ENCODE peak calls at places on chromosomes 7 and 10, in eight cellular contexts. C, T, A, U, Q, E, O and W are unnamed samples.

GRCh38 chr10:112524637-112525036 is 77.6 kb downstream of the VTI1A start:
- DNase-seq in U (no peak), T (no peak), E (no peak), Q (no peak), A (no peak), O (no peak), C (peak), W (no peak)

GRCh38 chr7:99141756-99142726 is 1.9 kb downstream of the SMURF1 start:
- DNase-seq in Q (peak), T (peak), U (peak), A (peak), O (peak), C (peak), E (peak), W (peak)

GRCh38 chr10:71293446-71294090 is 25.5 kb upstream of the SLC29A3 start:
- DNase-seq in A (no peak), C (no peak), T (no peak), O (no peak), U (no peak), E (no peak), Q (no peak), W (no peak)

GRCh38 chr10:3538850-3539531 is 246.0 kb downstream of the KLF6 start:
- DNase-seq in A (peak), E (peak), O (no peak), U (no peak), C (peak), T (no peak), Q (no peak), W (peak)

GRCh38 chr10:8830876-8831275 is 776.4 kb downstream of the GATA3 start:
- DNase-seq in U (no peak), C (no peak), E (no peak), O (no peak), A (no peak), Q (no peak), T (no peak), W (no peak)

GRCh38 chr7:139784643-139785042 is 6.8 kb upstream of the HIPK2 start:
- DNase-seq in U (no peak), A (no peak), Q (no peak), E (no peak), O (no peak), C (no peak), T (no peak), W (peak)

GRCh38 chr7:50342616-50343114 is 38.1 kb downstream of the IKZF1 start:
- DNase-seq in O (no peak), T (no peak), A (no peak), E (peak), Q (no peak), C (no peak), U (no peak), W (no peak)

GRCh38 chr7:5419523-5420107 is 4.0 kb downstream of the TNRC18 start:
- DNase-seq in A (no peak), T (no peak), O (peak), Q (no peak), C (no peak), U (peak), E (peak), W (no peak)

GRCh38 chr10:25017247-25017590 is 807 bp downstream of the THNSL1 start:
- DNase-seq in E (peak), T (no peak), O (peak), Q (no peak), U (no peak), C (peak), A (peak), W (peak)

GRCh38 chr7:147400221-147400689 is 1190.3 kb upstream of the C7orf33 start:
- DNase-seq in E (no peak), Q (no peak), O (no peak), C (peak), U (no peak), T (no peak), A (peak), W (no peak)

GRCh38 chr7:132575336-132575986 is 809 bp downstream of the PLXNA4 start:
- DNase-seq in C (peak), Q (no peak), T (no peak), A (peak), O (no peak), E (peak), U (no peak), W (no peak)

GRCh38 chr7:112207106-112207592 is 654 bp downstream of the ZNF277 start:
- DNase-seq in E (no peak), T (peak), C (no peak), U (no peak), Q (no peak), A (no peak), O (no peak), W (peak)

DNA sequence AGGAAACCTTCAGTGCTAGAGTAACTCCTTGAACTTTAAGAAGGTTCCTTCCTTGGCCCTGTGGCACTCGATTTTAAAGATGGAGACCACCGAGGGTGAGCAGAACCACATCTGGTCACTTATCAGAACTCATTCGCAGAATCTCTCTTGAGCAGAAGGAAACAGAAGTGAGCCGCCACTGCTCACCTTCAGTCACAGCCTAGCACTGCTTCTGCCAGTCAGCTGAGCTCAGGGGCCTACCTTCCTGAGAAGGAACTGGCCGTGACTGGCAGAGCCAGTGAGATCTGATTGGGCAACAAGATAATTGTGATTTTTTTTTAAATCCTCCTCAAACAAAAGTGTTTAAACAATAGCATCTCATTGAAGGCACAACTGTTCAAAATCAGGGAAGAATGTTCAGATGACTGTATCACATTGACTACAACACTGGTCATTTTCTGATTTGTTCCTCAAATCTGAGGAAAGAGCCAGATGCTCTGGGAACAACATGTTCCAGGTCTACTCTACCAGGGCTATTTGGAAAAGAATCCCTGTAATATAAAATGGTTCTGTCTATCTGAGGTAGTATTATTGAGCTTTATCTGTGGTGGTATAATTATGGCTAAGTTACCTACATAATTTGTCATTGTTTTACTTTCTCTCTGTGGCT is 2.7 kb upstream of the SYPL1 start:
- DNase-seq in T (peak), Q (peak), A (no peak), U (no peak), C (no peak), O (no peak), E (no peak), W (no peak)
- TF ChIP-seq CTCF in T (no peak), Q (no peak), A (no peak), U (no peak), C (no peak), O (no peak), E (no peak), W (no peak)

DNA sequence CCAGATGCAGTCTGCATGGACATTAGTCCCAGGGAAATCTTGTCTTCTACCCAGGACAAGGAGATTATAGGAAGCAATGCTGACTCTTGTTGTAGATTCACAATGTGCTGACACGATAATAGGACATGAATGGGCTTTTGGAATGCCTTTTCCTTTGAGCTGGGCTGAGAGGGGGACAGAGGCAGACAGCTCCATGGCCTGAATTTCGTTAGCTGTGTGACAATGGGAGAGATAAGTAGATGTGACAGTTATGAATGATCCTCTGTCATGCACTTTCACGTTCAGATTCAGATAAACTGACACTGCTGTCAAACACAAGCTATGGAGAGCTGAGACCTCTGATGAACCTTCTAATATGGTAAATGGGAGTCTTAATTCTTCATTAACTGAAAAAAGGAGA is 669.1 kb downstream of the AUTS2 start:
- DNase-seq in C (no peak), O (no peak), Q (no peak), T (no peak), U (no peak), E (peak), A (no peak), W (no peak)
- H3K27ac ChIP-seq in C (no peak), O (no peak), Q (no peak), T (no peak), U (no peak), E (no peak), A (no peak), W (no peak)

DNA sequence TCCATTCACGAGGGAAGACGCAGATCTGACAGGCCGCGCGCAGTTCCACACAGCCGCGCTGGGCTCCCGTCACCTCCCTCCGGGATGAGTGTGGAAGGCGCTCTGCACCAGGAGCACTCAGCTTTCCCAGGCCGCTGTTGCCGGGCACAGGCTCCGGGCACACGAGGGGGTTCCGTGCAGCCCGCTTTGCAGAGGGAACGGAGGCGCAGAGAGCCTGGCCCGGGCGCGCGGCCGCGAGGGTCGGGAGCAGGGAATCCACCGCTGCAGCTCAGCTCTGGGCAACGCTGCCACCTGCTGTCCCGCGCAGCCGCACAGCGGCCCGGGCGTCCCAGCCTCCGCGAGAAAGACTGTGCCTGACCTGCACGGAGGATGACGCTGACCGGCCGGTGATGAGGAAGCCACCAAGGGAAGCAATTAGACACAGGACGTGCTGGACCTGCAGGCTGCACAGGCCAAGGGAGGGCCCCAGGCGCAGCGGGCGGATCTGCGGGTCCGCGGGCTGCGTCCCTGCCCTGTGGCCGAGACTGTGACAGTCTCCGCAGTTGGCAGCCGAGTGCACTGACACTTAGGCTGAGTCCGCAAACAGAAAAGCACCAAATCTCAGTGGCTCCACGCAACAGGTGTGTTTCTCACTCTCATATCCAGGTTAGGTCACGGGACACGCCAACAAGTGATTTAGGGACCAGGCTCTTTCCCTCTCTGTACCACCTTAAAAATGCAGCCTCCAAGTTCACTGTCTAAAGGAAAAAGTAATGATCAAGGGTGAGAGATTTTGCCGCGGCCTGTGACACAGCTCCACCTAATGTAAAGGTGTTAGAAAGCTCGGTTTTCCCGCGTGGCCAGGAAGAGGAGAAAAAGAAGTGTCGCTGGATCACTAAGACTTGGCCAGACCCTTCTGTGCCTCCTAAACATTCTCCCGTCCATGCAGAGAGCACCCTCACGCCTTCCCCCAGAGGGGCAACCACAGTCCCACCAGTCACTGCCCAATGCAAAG is 94.5 kb downstream of the SEC61G start:
- DNase-seq in C (peak), Q (no peak), A (peak), E (peak), T (peak), U (peak), O (peak), W (peak)
- TF ChIP-seq CTCF in C (peak), Q (no peak), A (peak), E (peak), T (peak), U (peak), O (no peak), W (peak)

GRCh38 chr7:130996205-130996840 is 262.3 kb upstream of the KLF14 start:
- DNase-seq in T (no peak), A (no peak), U (peak), Q (no peak), C (no peak), O (no peak), E (no peak), W (no peak)

GRCh38 chr7:130998993-130999602 is 265.1 kb upstream of the KLF14 start:
- DNase-seq in O (no peak), E (no peak), Q (no peak), C (peak), A (no peak), T (no peak), U (peak), W (no peak)

GRCh38 chr7:130995252-130996081 is 261.5 kb upstream of the KLF14 start:
- DNase-seq in U (no peak), Q (no peak), C (no peak), E (no peak), A (no peak), O (peak), T (no peak), W (no peak)

GRCh38 chr7:130994378-130995115 is 260.5 kb upstream of the KLF14 start:
- DNase-seq in A (no peak), Q (no peak), O (peak), E (no peak), T (no peak), U (no peak), C (no peak), W (no peak)

DNA sequence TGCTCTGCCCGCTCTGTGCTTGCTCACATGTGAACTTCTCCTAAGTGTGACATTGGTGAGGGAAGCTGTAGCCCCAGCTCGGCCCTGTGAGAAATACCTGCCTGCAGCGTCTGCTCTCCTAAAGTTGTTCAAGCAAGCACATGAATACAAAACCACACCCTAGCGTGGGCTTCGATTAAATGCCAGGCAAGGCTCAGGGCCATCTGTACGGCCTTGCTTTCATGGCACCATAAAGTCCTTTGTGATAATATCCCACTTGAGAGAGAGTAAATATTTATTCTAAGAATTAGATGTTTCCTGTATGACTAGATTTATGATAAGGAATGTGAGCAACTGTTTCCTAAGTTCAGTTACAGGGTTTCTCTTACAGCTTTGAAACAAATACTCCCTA is 262.8 kb upstream of the KLF14 start:
- DNase-seq in T (no peak), O (peak), C (peak), A (peak), U (peak), Q (no peak), E (no peak), W (no peak)
- H3K27ac ChIP-seq in T (no peak), O (peak), C (peak), A (peak), U (peak), Q (peak), E (no peak), W (peak)

GRCh38 chr10:132665946-132666732 is 119.8 kb downstream of the NKX6-2 start:
- DNase-seq in O (no peak), T (no peak), U (no peak), A (peak), Q (no peak), C (peak), E (no peak), W (peak)
- TF ChIP-seq CTCF in O (no peak), T (no peak), U (no peak), A (no peak), Q (no peak), C (no peak), E (no peak), W (no peak)

DNA sequence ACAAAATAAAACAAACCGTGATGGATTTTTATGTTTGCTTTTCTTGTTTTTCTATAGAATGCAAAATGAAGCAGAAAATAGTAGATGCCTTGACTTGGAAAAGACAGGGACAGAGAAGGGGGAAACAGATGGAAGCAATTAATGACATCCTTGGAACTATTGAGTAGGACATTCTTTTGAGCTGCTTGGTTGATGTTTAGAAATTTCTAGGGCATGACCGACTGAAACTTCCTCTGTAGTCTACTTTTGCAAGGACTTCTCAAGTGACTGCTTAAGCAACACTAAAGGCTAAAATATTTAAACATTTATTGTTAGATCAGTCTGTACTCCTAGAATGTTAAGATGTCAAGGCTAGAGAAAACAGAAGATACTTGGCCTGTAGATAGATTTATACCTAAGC is 49.4 kb downstream of the VCL start:
- DNase-seq in E (no peak), Q (no peak), U (no peak), A (no peak), O (no peak), C (peak), T (no peak), W (no peak)
- H3K27ac ChIP-seq in E (no peak), Q (peak), U (no peak), A (peak), O (no peak), C (peak), T (no peak), W (no peak)